ENCODE peak calls at places on chromosomes 2 and 18, in eight cellular contexts. S is effector memory CD4-positive, alpha-beta T cell; O is Panc1; Y is tibial nerve; B is upper lobe of right lung; P is cardiac muscle cell; V is stomach; N is brain microvascular endothelial cell. D is an unnamed sample.

GRCh38 chr2:146986161-146986560 is 858.7 kb upstream of the ACVR2A start:
- DNase-seq in Y (no peak), O (no peak), S (no peak), P (peak; percentile 63), B (no peak), N (no peak), V (no peak), D (no peak)

GRCh38 chr2:138503087-138503442 is 1.5 kb downstream of the SPOPL start:
- DNase-seq in P (peak; percentile 13), S (no peak), Y (no peak), B (no peak), N (no peak), O (no peak), V (no peak), D (no peak)

GRCh38 chr2:128457716-128458115 is 139.0 kb upstream of the HS6ST1 start:
- DNase-seq in O (no peak), B (peak; percentile 19), Y (no peak), S (no peak), N (no peak), V (peak; percentile 8), P (no peak), D (no peak)

GRCh38 chr18:64052772-64053171 is 82.9 kb downstream of the SERPINB8 start:
- DNase-seq in Y (no peak), O (no peak), V (no peak), P (no peak), B (no peak), N (no peak), S (no peak), D (no peak)

GRCh38 chr2:193837368-193837767 is 1642.6 kb upstream of the TMEFF2 start:
- DNase-seq in N (no peak), S (no peak), P (peak; percentile 48), O (no peak), V (no peak), Y (no peak), B (no peak), D (no peak)

GRCh38 chr2:190649798-190650390 is 1.0 kb downstream of the NAB1 start:
- DNase-seq in B (no peak), S (no peak), P (peak; percentile 55), O (no peak), V (no peak), Y (no peak), N (no peak), D (no peak)

GRCh38 chr18:23540867-23541266 is 37.6 kb downstream of the RMC1 start:
- DNase-seq in N (peak; percentile 54), P (peak; percentile 86), S (no peak), O (no peak), Y (no peak), B (no peak), V (no peak), D (no peak)

GRCh38 chr2:54122939-54123338 is 7.5 kb downstream of the ACYP2 start:
- DNase-seq in S (no peak), N (peak; percentile 76), Y (no peak), P (peak; percentile 54), O (no peak), B (no peak), V (no peak), D (no peak)

GRCh38 chr2:152537252-152537651 is 180.0 kb downstream of the PRPF40A start:
- DNase-seq in N (no peak), Y (no peak), B (no peak), V (no peak), S (no peak), P (peak; percentile 43), O (no peak), D (peak; percentile 68)

GRCh38 chr2:213084261-213084660 is 67.2 kb downstream of the IKZF2 start:
- DNase-seq in B (no peak), N (no peak), Y (no peak), P (no peak), S (no peak), V (no peak), O (no peak), D (no peak)

GRCh38 chr2:124112255-124112654 is 87.2 kb downstream of the CNTNAP5 start:
- DNase-seq in O (no peak), Y (no peak), N (no peak), B (no peak), P (peak; percentile 25), V (no peak), S (no peak), D (no peak)

GRCh38 chr18:63974991-63975390 is 5.1 kb downstream of the SERPINB8 start:
- DNase-seq in B (no peak), V (no peak), O (no peak), N (no peak), S (no peak), P (peak; percentile 56), Y (no peak), D (no peak)

DNA sequence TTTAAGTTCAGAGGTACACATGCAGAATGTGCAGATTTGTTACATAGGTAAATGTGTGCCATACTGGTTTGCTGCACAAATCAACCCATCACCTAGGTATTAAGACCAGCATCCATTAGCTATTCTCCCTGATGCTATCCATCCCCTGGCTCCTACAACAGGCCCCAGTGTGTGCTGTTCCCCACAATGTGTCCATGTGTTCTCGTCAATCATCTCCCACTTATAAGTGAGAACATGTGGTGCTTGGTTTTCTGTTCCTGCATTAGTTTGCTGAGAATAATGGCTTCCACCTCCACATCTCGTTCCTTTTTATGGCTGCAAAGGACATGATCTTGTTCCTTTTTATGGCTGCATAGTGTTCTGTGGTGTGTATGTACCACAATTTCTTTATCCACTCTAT is 75.8 kb downstream of the SUCLG1 start:
- DNase-seq in P (no peak), Y (no peak), O (no peak), V (no peak), B (no peak), S (no peak), N (no peak), D (no peak)
- H3K36me3 ChIP-seq in P (no peaks in the 10 kb centered on the region), Y (no peaks in the 10 kb centered on the region), O (no peaks in the 10 kb centered on the region), V (no peaks in the 10 kb centered on the region), B (no peaks in the 10 kb centered on the region), S (no peaks in the 10 kb centered on the region), N (no peaks in the 10 kb centered on the region), D (no peaks in the 10 kb centered on the region)

GRCh38 chr2:171830039-171830438 is 64.0 kb downstream of the SLC25A12 start:
- DNase-seq in N (no peak), B (no peak), P (no peak), V (no peak), O (no peak), S (no peak), Y (no peak), D (no peak)
- H3K36me3 ChIP-seq in N (peaks cover 37% of the 10 kb centered on the region), B (peaks cover 52% of the 10 kb centered on the region), P (peaks cover 61% of the 10 kb centered on the region), V (peaks cover 42% of the 10 kb centered on the region), O (peaks cover 12% of the 10 kb centered on the region), S (peaks cover 54% of the 10 kb centered on the region), Y (no peaks in the 10 kb centered on the region), D (peaks cover 73% of the 10 kb centered on the region)

GRCh38 chr2:20211860-20212458 is 13.0 kb downstream of the SDC1 start:
- DNase-seq in V (no peak), O (no peak), N (no peak), P (no peak), B (no peak), S (no peak), Y (no peak), D (no peak)

GRCh38 chr2:20213651-20214565 is 11.0 kb downstream of the SDC1 start:
- DNase-seq in V (no peak), B (peak; percentile 66), S (no peak), Y (no peak), N (no peak), O (no peak), P (peak; percentile 27), D (no peak)

GRCh38 chr2:20212459-20212870 is 12.5 kb downstream of the SDC1 start:
- DNase-seq in S (no peak), P (peak; percentile 69), O (no peak), B (peak; percentile 59), V (no peak), Y (no peak), N (peak; percentile 50), D (no peak)

GRCh38 chr2:20211420-20211819 is 13.5 kb downstream of the SDC1 start:
- DNase-seq in P (no peak), B (peak; percentile 61), N (no peak), S (no peak), Y (no peak), V (no peak), O (no peak), D (no peak)

DNA sequence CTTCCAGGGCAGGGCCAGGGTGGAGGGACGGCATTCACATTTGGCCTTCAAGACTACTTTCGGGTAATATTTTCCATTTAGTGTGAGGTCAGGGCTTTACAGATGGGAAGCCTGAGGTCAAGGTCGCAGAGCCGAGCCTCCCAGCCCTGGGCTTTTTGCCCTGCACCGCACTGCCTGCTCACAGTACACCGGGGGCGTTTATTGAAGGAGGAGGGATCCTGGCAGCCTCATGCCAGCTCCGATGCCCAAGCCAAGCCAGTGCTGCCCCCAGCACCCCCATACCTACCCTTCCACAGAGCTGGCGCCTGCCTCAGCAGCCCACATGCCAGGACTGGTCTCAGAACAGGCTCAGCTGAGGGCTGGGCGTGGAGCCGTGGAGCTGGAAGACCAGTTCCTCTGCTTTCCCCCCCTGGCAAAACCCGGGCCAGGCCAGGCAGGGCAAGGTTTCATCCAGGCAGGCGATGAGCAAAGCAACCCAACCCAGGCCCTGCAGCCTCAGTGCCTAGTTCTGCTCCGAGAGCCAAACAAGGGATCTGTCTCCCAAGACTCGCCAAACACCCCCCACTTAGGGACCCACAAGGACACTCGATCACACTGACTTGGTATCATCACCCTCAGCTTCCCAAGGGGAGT is 11.9 kb downstream of the SDC1 start:
- DNase-seq in Y (no peak), V (peak; percentile 89), P (no peak), B (peak; percentile 89), O (no peak), N (no peak), S (no peak), D (no peak)
- H3K36me3 ChIP-seq in Y (no peaks in the 10 kb centered on the region), V (no peaks in the 10 kb centered on the region), P (no peaks in the 10 kb centered on the region), B (no peaks in the 10 kb centered on the region), O (no peaks in the 10 kb centered on the region), N (no peaks in the 10 kb centered on the region), S (no peaks in the 10 kb centered on the region), D (no peaks in the 10 kb centered on the region)

GRCh38 chr2:44215827-44216226 is 47.2 kb downstream of the PPM1B start:
- DNase-seq in V (no peak), S (no peak), O (no peak), B (no peak), N (no peak), Y (no peak), P (no peak), D (no peak)

GRCh38 chr2:44207102-44207501 is 38.4 kb downstream of the PPM1B start:
- DNase-seq in N (no peak), V (no peak), O (no peak), B (no peak), Y (no peak), P (no peak), S (no peak), D (no peak)

GRCh38 chr2:44210362-44210761 is 41.7 kb downstream of the PPM1B start:
- DNase-seq in V (no peak), O (no peak), B (no peak), P (no peak), Y (no peak), N (no peak), S (no peak), D (no peak)

GRCh38 chr2:44212301-44212700 is 43.6 kb downstream of the PPM1B start:
- DNase-seq in P (no peak), B (no peak), N (no peak), V (no peak), S (no peak), Y (no peak), O (no peak), D (no peak)

DNA sequence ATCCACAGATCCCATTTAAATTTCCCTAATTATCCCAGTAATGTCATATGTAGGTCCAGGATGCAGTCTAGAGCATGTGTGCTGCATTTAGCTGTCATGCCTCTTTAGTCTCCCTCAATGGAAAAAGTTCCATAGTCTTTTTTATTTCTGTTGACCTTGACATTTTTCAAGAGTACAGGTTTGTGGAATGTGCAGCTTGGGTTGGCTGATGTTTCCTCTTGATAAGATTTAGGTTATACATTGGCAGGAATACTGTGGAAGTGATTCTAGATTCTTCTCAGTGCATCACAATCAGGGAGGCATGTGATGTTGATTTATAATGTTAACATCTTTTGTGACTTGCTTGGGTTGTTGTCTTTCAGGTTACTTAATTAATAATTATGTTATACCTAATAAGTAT is 42.5 kb downstream of the PPM1B start:
- DNase-seq in Y (no peak), O (no peak), B (no peak), N (no peak), P (no peak), S (no peak), V (no peak), D (no peak)
- H3K36me3 ChIP-seq in Y (no peaks in the 10 kb centered on the region), O (no peaks in the 10 kb centered on the region), B (peaks cover 29% of the 10 kb centered on the region), N (peaks cover 2% of the 10 kb centered on the region), P (no peaks in the 10 kb centered on the region), S (peaks cover 22% of the 10 kb centered on the region), V (peaks cover 13% of the 10 kb centered on the region), D (peaks cover 25% of the 10 kb centered on the region)